ENCODE peak calls at places on chromosomes 4 and X, in four cellular contexts. One of them, this sample, is unnamed.

GRCh38 chr4:184117662-184118199 is 99.9 kb downstream of the ENPP6 start:
- DNase-seq in RWPE1: no peak
- DNase-seq in NCI-H1105: no peak
- DNase-seq in anterior cingulate cortex: no peak
- DNase-seq in this sample: no peak

GRCh38 chr4:173272987-173273386 is 61.2 kb downstream of the HMGB2 start:
- DNase-seq in RWPE1: peak; percentile 13
- DNase-seq in NCI-H1105: no peak
- DNase-seq in anterior cingulate cortex: no peak
- DNase-seq in this sample: no peak

GRCh38 chr4:52718123-52718522 is 33.1 kb downstream of the ERVMER34-1 start:
- DNase-seq in RWPE1: no peak
- DNase-seq in NCI-H1105: no peak
- DNase-seq in anterior cingulate cortex: no peak
- DNase-seq in this sample: no peak

GRCh38 chr4:4726051-4726450 is 133.4 kb upstream of the MSX1 start:
- DNase-seq in RWPE1: no peak
- DNase-seq in NCI-H1105: no peak
- DNase-seq in anterior cingulate cortex: no peak
- DNase-seq in this sample: no peak

GRCh38 chr4:152382057-152382785 is 153.7 kb downstream of the FBXW7 start:
- DNase-seq in RWPE1: no peak
- DNase-seq in NCI-H1105: no peak
- DNase-seq in anterior cingulate cortex: no peak
- DNase-seq in this sample: no peak

GRCh38 chrX:134020910-134021309 is 35.5 kb upstream of the GPC3 start:
- DNase-seq in RWPE1: no peak
- DNase-seq in NCI-H1105: no peak
- DNase-seq in anterior cingulate cortex: no peak
- DNase-seq in this sample: no peak

GRCh38 chrX:109709129-109709631 is 23.9 kb downstream of the ACSL4 start:
- DNase-seq in RWPE1: peak; percentile 9
- DNase-seq in NCI-H1105: no peak
- DNase-seq in anterior cingulate cortex: no peak
- DNase-seq in this sample: no peak

GRCh38 chrX:16785247-16786138 is 773 bp upstream of the TXLNG start:
- DNase-seq in RWPE1: no peak
- DNase-seq in NCI-H1105: no peak
- DNase-seq in anterior cingulate cortex: no peak
- DNase-seq in this sample: no peak

GRCh38 chrX:48715876-48716502 is 19.5 kb downstream of the SUV39H1 start:
- DNase-seq in RWPE1: no peak
- DNase-seq in NCI-H1105: no peak
- DNase-seq in anterior cingulate cortex: no peak
- DNase-seq in this sample: no peak

GRCh38 chr4:86496094-86497060 is 97.7 kb upstream of the PTPN13 start:
- DNase-seq in RWPE1: peak; percentile 70
- DNase-seq in NCI-H1105: no peak
- DNase-seq in anterior cingulate cortex: no peak
- DNase-seq in this sample: no peak

GRCh38 chrX:48491809-48492208 is 15.8 kb downstream of the FTSJ1 start:
- DNase-seq in RWPE1: no peak
- DNase-seq in NCI-H1105: no peak
- DNase-seq in anterior cingulate cortex: no peak
- DNase-seq in this sample: no peak

GRCh38 chrX:44462851-44463250 is 79.8 kb downstream of the FUNDC1 start:
- DNase-seq in RWPE1: no peak
- DNase-seq in NCI-H1105: no peak
- DNase-seq in anterior cingulate cortex: no peak
- DNase-seq in this sample: no peak

GRCh38 chr4:83772680-83773079 is 236.8 kb downstream of the GPAT3 start:
- DNase-seq in RWPE1: no peak
- DNase-seq in NCI-H1105: no peak
- DNase-seq in anterior cingulate cortex: no peak
- DNase-seq in this sample: no peak

GRCh38 chr4:78666830-78667258 is 109.3 kb upstream of the BMP2K start:
- DNase-seq in RWPE1: no peak
- DNase-seq in NCI-H1105: no peak
- DNase-seq in anterior cingulate cortex: no peak
- DNase-seq in this sample: no peak

This sample was measured in NCI-H2081 treated with DMSO at 0.1 percent for 48 hours.